ENCODE peak calls at places on chromosomes 13 and 19, in eight cellular contexts. One of them, this sample, is unnamed.
A peak's percentile ranks its signal among the peaks of the same experiment; 100 is the strongest.

GRCh38 chr13:113599396-113599795 is 14.8 kb downstream of the TFDP1 start:
- DNase-seq in kidney tubule cell: no peak
- DNase-seq in ACHN: no peak
- DNase-seq in head of caudate nucleus: no peak
- DNase-seq in NCI-H345: no peak
- DNase-seq in EL: no peak
- DNase-seq in M059J: no peak
- DNase-seq in activated naive CD4-positive, alpha-beta T cell treated with Interleukin-2 at 50 U/mL for 16 hours: no peak
- DNase-seq in this sample: no peak

GRCh38 chr19:10228925-10229324 is 2.2 kb downstream of the S1PR2 start:
- DNase-seq in kidney tubule cell: no peak
- DNase-seq in ACHN: peak; percentile 37
- DNase-seq in head of caudate nucleus: no peak
- DNase-seq in NCI-H345: peak; percentile 36
- DNase-seq in EL: peak; percentile 44
- DNase-seq in M059J: peak; percentile 40
- DNase-seq in activated naive CD4-positive, alpha-beta T cell treated with Interleukin-2 at 50 U/mL for 16 hours: peak; percentile 31
- DNase-seq in this sample: peak; percentile 31

GRCh38 chr19:39740395-39740794 is 2.6 kb upstream of the CLC start:
- DNase-seq in kidney tubule cell: no peak
- DNase-seq in ACHN: no peak
- DNase-seq in head of caudate nucleus: no peak
- DNase-seq in NCI-H345: no peak
- DNase-seq in EL: no peak
- DNase-seq in M059J: no peak
- DNase-seq in activated naive CD4-positive, alpha-beta T cell treated with Interleukin-2 at 50 U/mL for 16 hours: peak; percentile 25
- DNase-seq in this sample: no peak

GRCh38 chr19:48350856-48351255 is 12.9 kb downstream of the TMEM143 start:
- DNase-seq in kidney tubule cell: no peak
- DNase-seq in ACHN: no peak
- DNase-seq in head of caudate nucleus: no peak
- DNase-seq in NCI-H345: no peak
- DNase-seq in EL: no peak
- DNase-seq in M059J: no peak
- DNase-seq in activated naive CD4-positive, alpha-beta T cell treated with Interleukin-2 at 50 U/mL for 16 hours: no peak
- DNase-seq in this sample: no peak

GRCh38 chr19:2266183-2266993 is 10.2 kb upstream of the JSRP1 start:
- DNase-seq in kidney tubule cell: peak; percentile 71
- DNase-seq in ACHN: no peak
- DNase-seq in head of caudate nucleus: peak; percentile 61
- DNase-seq in NCI-H345: peak; percentile 39
- DNase-seq in EL: peak; percentile 70
- DNase-seq in M059J: peak; percentile 68
- DNase-seq in activated naive CD4-positive, alpha-beta T cell treated with Interleukin-2 at 50 U/mL for 16 hours: no peak
- DNase-seq in this sample: peak; percentile 83

GRCh38 chr19:53873451-53874383 is 6.0 kb downstream of the MYADM start:
- DNase-seq in kidney tubule cell: no peak
- DNase-seq in ACHN: no peak
- DNase-seq in head of caudate nucleus: no peak
- DNase-seq in NCI-H345: no peak
- DNase-seq in EL: no peak
- DNase-seq in M059J: no peak
- DNase-seq in activated naive CD4-positive, alpha-beta T cell treated with Interleukin-2 at 50 U/mL for 16 hours: no peak
- DNase-seq in this sample: no peak

GRCh38 chr19:41870401-41870873 is 6.6 kb upstream of the CD79A start:
- DNase-seq in kidney tubule cell: peak; percentile 70
- DNase-seq in ACHN: peak; percentile 67
- DNase-seq in head of caudate nucleus: no peak
- DNase-seq in NCI-H345: no peak
- DNase-seq in EL: peak; percentile 47
- DNase-seq in M059J: peak; percentile 70
- DNase-seq in activated naive CD4-positive, alpha-beta T cell treated with Interleukin-2 at 50 U/mL for 16 hours: no peak
- DNase-seq in this sample: no peak

GRCh38 chr13:59946924-59947323 is 216.8 kb downstream of the DIAPH3 start:
- DNase-seq in kidney tubule cell: peak; percentile 16
- DNase-seq in ACHN: no peak
- DNase-seq in head of caudate nucleus: no peak
- DNase-seq in NCI-H345: no peak
- DNase-seq in EL: peak; percentile 40
- DNase-seq in M059J: peak; percentile 0
- DNase-seq in activated naive CD4-positive, alpha-beta T cell treated with Interleukin-2 at 50 U/mL for 16 hours: no peak
- DNase-seq in this sample: no peak

GRCh38 chr19:45809643-45810159 is 5.4 kb downstream of the RSPH6A start:
- DNase-seq in kidney tubule cell: peak; percentile 78
- DNase-seq in ACHN: peak; percentile 15
- DNase-seq in head of caudate nucleus: no peak
- DNase-seq in NCI-H345: peak; percentile 68
- DNase-seq in EL: peak; percentile 68
- DNase-seq in M059J: peak; percentile 86
- DNase-seq in activated naive CD4-positive, alpha-beta T cell treated with Interleukin-2 at 50 U/mL for 16 hours: no peak
- DNase-seq in this sample: peak; percentile 69

GRCh38 chr19:6232567-6232966 is 47.2 kb downstream of the MLLT1 start:
- DNase-seq in kidney tubule cell: peak; percentile 58
- DNase-seq in ACHN: peak; percentile 25
- DNase-seq in head of caudate nucleus: no peak
- DNase-seq in NCI-H345: no peak
- DNase-seq in EL: peak; percentile 94
- DNase-seq in M059J: peak; percentile 87
- DNase-seq in activated naive CD4-positive, alpha-beta T cell treated with Interleukin-2 at 50 U/mL for 16 hours: no peak
- DNase-seq in this sample: no peak